ENCODE peak calls at places on chromosomes 12 and 14, in five cellular contexts. X, R, F, C and M are unnamed samples.

GRCh38 chr12:112836736-112837628 is 45.4 kb downstream of the RPH3A start:
- DNase-seq in F (no peak), R (no peak), X (peak), C (no peak), M (no peak)

GRCh38 chr14:77620222-77620865 is 3.9 kb upstream of the SPTLC2 start:
- DNase-seq in C (no peak), X (no peak), F (no peak), R (no peak), M (no peak)

GRCh38 chr14:104353921-104354701 is 215.7 kb downstream of the KIF26A start:
- DNase-seq in C (peak), X (no peak), F (no peak), R (no peak), M (no peak)

GRCh38 chr12:116765271-116765670 is 27.2 kb downstream of the RNFT2 start:
- DNase-seq in C (no peak), R (no peak), F (peak), X (no peak), M (no peak)

GRCh38 chr12:103774977-103775560 is 66.0 kb downstream of the NT5DC3 start:
- DNase-seq in F (no peak), X (no peak), C (no peak), R (no peak), M (no peak)

GRCh38 chr14:22106700-22107697 is 433.4 kb upstream of the OR4E1 start:
- DNase-seq in C (no peak), F (no peak), R (no peak), X (no peak), M (no peak)

GRCh38 chr12:125882141-125882540 is 816.9 kb downstream of the AACS start:
- DNase-seq in C (peak), R (no peak), F (no peak), X (no peak), M (no peak)

GRCh38 chr12:130987151-130987931 is 33.6 kb downstream of the ADGRD1 start:
- DNase-seq in R (no peak), X (no peak), C (no peak), F (no peak), M (no peak)

GRCh38 chr12:46356655-46357437 is 15.7 kb downstream of the SLC38A2 start:
- DNase-seq in C (no peak), X (no peak), R (no peak), F (no peak), M (no peak)

GRCh38 chr14:94164685-94165431 is 9.3 kb upstream of the PPP4R4 start:
- DNase-seq in X (no peak), C (peak), R (no peak), F (no peak), M (no peak)

GRCh38 chr14:83816755-83817154 is 1713.2 kb upstream of the FLRT2 start:
- DNase-seq in F (no peak), C (no peak), X (no peak), R (no peak), M (no peak)

GRCh38 chr12:20264608-20265114 is 103.7 kb upstream of the PDE3A start:
- DNase-seq in F (no peak), X (peak), R (no peak), C (no peak), M (no peak)

GRCh38 chr12:121769831-121770301 is 23.6 kb downstream of the RHOF start:
- DNase-seq in F (no peak), C (no peak), R (no peak), X (no peak), M (no peak)

GRCh38 chr14:62301911-62302310 is 539.7 kb downstream of the SNAPC1 start:
- DNase-seq in X (peak), R (no peak), C (no peak), F (no peak), M (no peak)

DNA sequence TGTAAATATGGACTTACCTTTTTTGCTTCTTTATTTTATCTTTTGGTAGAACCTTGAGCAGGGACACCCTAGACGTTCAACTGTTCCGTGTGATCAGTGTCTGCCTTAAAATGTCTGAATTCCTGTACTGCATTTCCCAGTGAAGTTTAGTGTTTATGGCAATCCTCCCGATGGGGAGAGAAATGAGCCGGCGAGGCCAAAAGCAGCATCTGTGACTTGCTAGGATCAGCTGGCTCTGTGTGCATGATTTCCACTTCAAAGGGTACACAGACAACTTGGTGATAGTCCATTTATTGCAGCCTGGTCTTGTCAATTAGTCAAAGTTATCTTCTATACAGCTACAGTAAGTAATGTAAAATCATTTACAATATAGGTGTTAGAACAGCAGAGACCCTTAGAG is 768.5 kb downstream of the DIO2 start:
- DNase-seq in C (no peak), R (no peak), X (no peak), F (no peak), M (no peak)
- H3K4me3 ChIP-seq in C (no peak), R (no peak), X (no peak), F (no peak), M (no peak)

GRCh38 chr12:49388682-49389081 is 21.4 kb downstream of the SPATS2 start:
- DNase-seq in C (no peak), R (no peak), X (no peak), F (no peak), M (no peak)

DNA sequence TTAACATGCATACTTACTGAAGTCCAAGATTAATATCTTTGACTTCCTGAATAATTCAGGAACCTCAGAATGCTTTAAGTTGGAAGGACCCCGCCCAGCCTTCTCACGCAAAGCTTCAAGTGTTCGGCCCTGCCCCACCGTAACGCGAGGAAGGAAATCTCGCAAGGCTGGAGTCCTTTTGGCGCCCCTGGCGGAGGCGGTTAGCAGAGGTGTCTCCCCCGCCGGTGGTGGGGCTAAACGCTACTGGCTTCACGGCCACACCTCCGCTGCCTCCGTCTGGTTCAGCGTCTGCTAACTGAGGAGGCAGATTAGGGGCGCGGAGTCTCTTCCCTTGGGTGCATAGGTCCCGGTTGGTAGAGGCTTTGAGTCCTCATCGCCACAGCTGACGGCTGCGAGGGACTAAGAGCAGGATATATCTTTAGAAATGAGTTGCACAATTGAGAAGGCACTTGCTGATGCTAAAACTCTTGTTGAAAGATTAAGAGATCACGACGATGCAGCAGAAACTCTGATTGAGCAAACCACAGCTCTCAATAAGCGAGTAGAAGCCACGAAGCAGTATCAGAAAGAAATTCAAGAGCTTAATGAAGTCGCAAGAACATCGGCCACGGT is 21.9 kb downstream of the SPATS2 start:
- DNase-seq in R (no peak), C (no peak), X (no peak), F (no peak), M (no peak)
- TF ChIP-seq CTCF in R (no peak), C (no peak), X (no peak), F (no peak), M (no peak)

GRCh38 chr14:76151398-76152332 is at the start of gene GPATCH2L:
- DNase-seq in F (no peak), X (peak), C (peak), R (peak), M (peak)
- H3K4me3 ChIP-seq in F (peak), X (peak), C (peak), R (peak), M (peak)

DNA sequence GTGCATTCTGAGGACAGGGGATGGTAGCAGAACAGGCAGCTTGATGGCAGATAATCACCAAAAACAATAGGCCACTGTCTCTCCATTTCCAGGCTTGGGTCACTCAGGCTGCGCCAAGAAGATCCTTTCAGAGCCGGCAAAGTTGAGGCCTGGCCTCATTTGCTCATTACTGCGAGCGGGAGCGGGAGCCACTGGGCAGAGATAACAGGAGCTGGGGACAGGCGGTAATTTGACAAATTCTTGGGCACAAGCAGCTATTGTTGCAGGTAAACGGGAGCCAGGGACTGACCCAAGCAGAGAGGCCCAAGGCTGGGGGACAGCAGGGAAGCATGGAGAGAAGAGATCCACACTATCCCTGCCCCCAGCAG is 2.1 kb downstream of the MSI1 start:
- DNase-seq in X (no peak), C (no peak), R (no peak), F (no peak), M (no peak)
- TF ChIP-seq CTCF in X (no peak), C (no peak), R (no peak), F (no peak), M (no peak)

GRCh38 chr12:47820631-47821345 is 1.1 kb upstream of the HDAC7 start:
- DNase-seq in X (peak), F (peak), R (no peak), C (peak), M (no peak)
- H3K4me3 ChIP-seq in X (peak), F (peak), R (no peak), C (peak), M (peak)

GRCh38 chr12:613996-614726 is 49.1 kb downstream of the NINJ2 start:
- DNase-seq in X (peak), C (peak), R (no peak), F (no peak), M (peak)
- TF ChIP-seq CTCF in X (no peak), C (peak), R (peak), F (peak), M (peak)

GRCh38 chr12:27123642-27124041 is 41.3 kb upstream of the C12orf71 start:
- DNase-seq in C (no peak), X (peak), R (no peak), F (no peak), M (peak)
- H3K4me3 ChIP-seq in C (no peak), X (no peak), R (no peak), F (no peak), M (no peak)

GRCh38 chr14:85241022-85241880 is 288.7 kb upstream of the FLRT2 start:
- DNase-seq in F (no peak), R (no peak), X (no peak), C (no peak), M (no peak)
- TF ChIP-seq CTCF in F (no peak), R (no peak), X (no peak), C (no peak), M (no peak)